ENCODE peak calls at places on chromosomes 1 and 21, in four cellular contexts. Y, L, R and I are unnamed samples.
A peak's percentile ranks its signal among the peaks of the same experiment; 100 is the strongest.

GRCh38 chr1:82227286-82227685 is 426.6 kb downstream of the ADGRL2 start:
- DNase-seq in L (no peak), R (no peak), Y (no peak), I (peak; percentile 8)

GRCh38 chr21:17045214-17045835 is 467.5 kb upstream of the CXADR start:
- DNase-seq in L (peak; percentile 7), R (no peak), Y (no peak), I (no peak)

GRCh38 chr1:47333578-47333921 is at the start of gene CMPK1:
- DNase-seq in Y (peak; percentile 89), R (peak; percentile 86), L (peak; percentile 82), I (peak; percentile 62)

GRCh38 chr1:103108525-103109150 is 316 bp upstream of the COL11A1 start:
- DNase-seq in L (peak; percentile 4), R (no peak), Y (no peak), I (no peak)

GRCh38 chr1:29515188-29515955 is 279.1 kb downstream of the PTPRU start:
- DNase-seq in Y (no peak), L (no peak), R (no peak), I (no peak)

GRCh38 chr1:72197786-72198185 is 84.6 kb downstream of the NEGR1 start:
- DNase-seq in R (no peak), Y (no peak), L (no peak), I (no peak)

GRCh38 chr1:202135221-202135721 is 9.3 kb downstream of the ARL8A start:
- DNase-seq in R (peak; percentile 36), Y (peak; percentile 52), L (peak; percentile 73), I (peak; percentile 26)

GRCh38 chr1:168116327-168116799 is 20.4 kb downstream of the GPR161 start:
- DNase-seq in R (no peak), Y (peak; percentile 71), L (no peak), I (no peak)

GRCh38 chr1:168301664-168302320 is 21.1 kb downstream of the TBX19 start:
- DNase-seq in L (peak; percentile 92), Y (no peak), R (no peak), I (no peak)

GRCh38 chr1:218829143-218829542 is 344.5 kb upstream of the LYPLAL1 start:
- DNase-seq in R (no peak), Y (no peak), L (peak; percentile 24), I (no peak)

GRCh38 chr1:234986750-234987414 is 141.8 kb downstream of the TOMM20 start:
- DNase-seq in Y (no peak), L (no peak), R (no peak), I (no peak)

GRCh38 chr1:28518745-28519341 is 13.0 kb downstream of the RCC1 start:
- DNase-seq in L (peak; percentile 68), Y (no peak), R (no peak), I (no peak)

GRCh38 chr1:156652992-156653355 is 11.1 kb downstream of the BCAN start:
- DNase-seq in L (no peak), R (no peak), Y (no peak), I (no peak)

GRCh38 chr1:78497196-78497595 is 6.4 kb downstream of the PTGFR start:
- DNase-seq in R (no peak), Y (no peak), L (no peak), I (no peak)

GRCh38 chr1:44389437-44389836 is 15.6 kb upstream of the RNF220 start:
- DNase-seq in Y (no peak), R (no peak), L (no peak), I (no peak)

GRCh38 chr1:51964309-51964696 is 26.2 kb downstream of the RAB3B start:
- DNase-seq in Y (no peak), L (no peak), R (no peak), I (no peak)

GRCh38 chr1:51969038-51969705 is 21.3 kb downstream of the RAB3B start:
- DNase-seq in Y (no peak), L (peak; percentile 83), R (no peak), I (no peak)

GRCh38 chr1:51968632-51969031 is 21.9 kb downstream of the RAB3B start:
- DNase-seq in Y (no peak), L (peak; percentile 45), R (no peak), I (no peak)

GRCh38 chr1:51963592-51964308 is 26.8 kb downstream of the RAB3B start:
- DNase-seq in R (no peak), L (no peak), Y (no peak), I (no peak)

GRCh38 chr1:51966559-51966958 is 23.9 kb downstream of the RAB3B start:
- DNase-seq in L (no peak), Y (no peak), R (no peak), I (no peak)
- H3K4me1 ChIP-seq in L (peaks cover 44% of the 10 kb centered on the region), Y (no peaks in the 10 kb centered on the region), R (no peaks in the 10 kb centered on the region), I (no peaks in the 10 kb centered on the region)

GRCh38 chr1:11594222-11594621 is 60.0 kb downstream of the FBXO2 start:
- DNase-seq in Y (no peak), R (no peak), L (peak; percentile 7), I (no peak)
- TF ChIP-seq CTCF in Y (no peak), R (no peak), L (no peak), I (no peak)

DNA sequence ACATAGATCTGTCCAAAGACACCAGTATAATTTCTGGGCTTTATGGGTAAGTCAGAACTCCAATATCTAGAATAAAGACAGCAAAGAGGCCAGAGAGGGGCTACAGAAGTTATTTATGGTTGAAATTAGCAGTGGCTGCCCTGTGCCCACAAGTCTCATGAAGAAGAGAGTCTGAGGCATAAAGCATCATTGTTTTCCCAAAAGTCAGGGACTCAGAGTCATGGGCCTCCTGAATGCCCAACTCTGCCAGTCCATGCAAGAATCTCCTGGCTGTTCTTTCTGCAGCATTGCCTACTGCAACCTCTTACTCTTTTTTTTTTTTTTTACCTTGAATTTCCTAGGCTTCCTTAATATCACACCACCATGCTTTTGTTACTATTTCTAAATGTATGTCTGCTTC is 49.6 kb downstream of the PLPP3 start:
- DNase-seq in R (no peak), Y (no peak), L (no peak), I (no peak)
- H3K4me1 ChIP-seq in R (peaks cover 19% of the 10 kb centered on the region), Y (peaks cover 31% of the 10 kb centered on the region), L (no peaks in the 10 kb centered on the region), I (peaks cover 38% of the 10 kb centered on the region)

GRCh38 chr1:8599813-8600212 is 217.6 kb downstream of the RERE start:
- DNase-seq in L (no peak), R (no peak), Y (no peak), I (no peak)

GRCh38 chr1:8597455-8597854 is 220.0 kb downstream of the RERE start:
- DNase-seq in Y (no peak), L (no peak), R (no peak), I (no peak)

GRCh38 chr1:8600336-8600735 is 217.1 kb downstream of the RERE start:
- DNase-seq in Y (no peak), L (no peak), R (no peak), I (no peak)

GRCh38 chr1:8598783-8599182 is 218.7 kb downstream of the RERE start:
- DNase-seq in L (no peak), Y (no peak), R (peak; percentile 30), I (no peak)

DNA sequence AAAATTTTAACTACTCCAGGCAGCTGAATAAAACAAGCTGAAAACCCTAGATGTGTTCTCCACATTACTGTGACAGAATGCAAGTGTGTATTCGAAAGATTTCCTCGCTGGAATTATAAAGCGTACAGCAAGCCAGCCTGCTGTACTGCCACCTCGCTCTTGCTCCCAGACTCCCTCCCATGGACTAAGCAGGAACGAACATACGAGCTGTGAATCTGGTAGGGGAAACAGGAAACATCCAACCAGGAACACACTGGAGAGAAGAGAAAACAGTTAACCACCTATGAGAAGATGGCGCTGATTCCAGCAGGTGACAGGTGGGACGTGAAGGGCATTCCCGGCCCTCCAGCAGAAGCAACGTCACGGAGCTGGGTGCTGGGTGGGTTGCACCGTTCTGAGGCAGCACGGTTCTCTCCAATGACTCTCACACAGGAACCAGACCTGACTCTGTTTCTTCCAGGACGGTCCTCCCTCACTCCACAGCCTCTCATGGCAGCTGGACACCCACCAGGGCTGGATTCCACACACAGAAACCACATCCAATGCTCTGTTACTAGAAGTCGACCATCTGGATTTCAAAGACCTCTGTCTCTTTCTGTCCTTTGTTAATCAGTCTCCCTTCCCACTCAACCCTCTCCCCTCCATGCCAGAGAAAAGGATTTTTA is 219.2 kb downstream of the RERE start:
- DNase-seq in Y (no peak), R (no peak), L (peak; percentile 17), I (peak; percentile 33)
- TF ChIP-seq CTCF in Y (no peak), R (peak; percentile 45), L (no peak), I (peak; percentile 56)

GRCh38 chr1:26289158-26290059 is 9.5 kb downstream of the SH3BGRL3 start:
- DNase-seq in R (no peak), L (no peak), Y (no peak), I (no peak)
- H3K4me1 ChIP-seq in R (peaks cover 3% of the 10 kb centered on the region), L (peaks cover 10% of the 10 kb centered on the region), Y (peaks cover 36% of the 10 kb centered on the region), I (peaks cover 9% of the 10 kb centered on the region)